ENCODE peak calls at places on chromosomes 16 and 17, in eight cellular contexts. X, U, J, H, R, G, W and N are unnamed samples.
A peak's percentile ranks its signal among the peaks of the same experiment; 100 is the strongest.

GRCh38 chr17:4490637-4491061 is 8.0 kb upstream of the SPNS2 start:
- DNase-seq in J (no peak), U (no peak), W (no peak), G (no peak), X (no peak), H (no peak), R (no peak), N (no peak)

GRCh38 chr17:28405632-28406477 is at the start of gene SLC46A1:
- DNase-seq in H (no peak), U (no peak), J (peak; percentile 81), W (no peak), G (peak; percentile 20), R (no peak), X (peak; percentile 77), N (peak; percentile 72)

GRCh38 chr16:49048557-49048956 is 233.1 kb downstream of the CBLN1 start:
- DNase-seq in W (peak; percentile 31), G (no peak), H (no peak), J (no peak), U (no peak), R (no peak), X (no peak), N (no peak)

GRCh38 chr17:59764292-59764741 is 56.9 kb downstream of the VMP1 start:
- DNase-seq in J (no peak), G (no peak), X (no peak), R (no peak), H (no peak), U (no peak), W (no peak), N (no peak)

GRCh38 chr17:16923097-16923903 is 48.6 kb downstream of the TNFRSF13B start:
- DNase-seq in H (no peak), J (no peak), X (no peak), G (no peak), R (no peak), U (no peak), W (no peak), N (peak; percentile 45)

GRCh38 chr16:78127130-78127529 is 27.7 kb downstream of the WWOX start:
- DNase-seq in W (no peak), X (no peak), R (no peak), G (no peak), U (no peak), H (no peak), J (no peak), N (no peak)

GRCh38 chr16:67661101-67661661 is 421 bp downstream of the PARD6A start:
- DNase-seq in X (peak; percentile 73), J (no peak), W (no peak), U (no peak), H (no peak), G (no peak), R (no peak), N (no peak)

GRCh38 chr17:76166168-76166567 is 25.1 kb upstream of the FOXJ1 start:
- DNase-seq in W (no peak), X (no peak), H (no peak), J (no peak), R (no peak), G (no peak), U (no peak), N (no peak)

GRCh38 chr17:78933025-78933958 is 8.1 kb upstream of the TIMP2 start:
- DNase-seq in X (peak; percentile 83), R (peak; percentile 48), H (no peak), U (peak; percentile 17), G (peak; percentile 26), J (peak; percentile 89), W (peak; percentile 80), N (peak; percentile 90)

GRCh38 chr17:68403122-68403521 is 54.2 kb downstream of the WIPI1 start:
- DNase-seq in J (no peak), U (no peak), H (no peak), W (no peak), R (no peak), G (no peak), X (peak; percentile 53), N (no peak)

GRCh38 chr16:80570106-80570478 is 29.3 kb downstream of the DYNLRB2 start:
- DNase-seq in U (no peak), H (no peak), W (no peak), G (no peak), R (no peak), J (no peak), X (no peak), N (no peak)

GRCh38 chr17:66941773-66942452 is 22.6 kb upstream of the CACNG4 start:
- DNase-seq in U (no peak), X (no peak), R (no peak), W (no peak), G (no peak), H (no peak), J (no peak), N (peak; percentile 42)

GRCh38 chr16:20814761-20815160 is 8.4 kb downstream of the REXO5 start:
- DNase-seq in H (no peak), J (no peak), U (no peak), X (no peak), G (no peak), R (no peak), W (no peak), N (no peak)

GRCh38 chr17:81399481-81400153 is 4.4 kb downstream of the BAHCC1 start:
- DNase-seq in U (no peak), G (no peak), J (no peak), W (no peak), H (no peak), R (no peak), X (no peak), N (no peak)

GRCh38 chr16:31411024-31411845 is 16.9 kb downstream of the COX6A2 start:
- DNase-seq in U (no peak), X (no peak), J (no peak), R (no peak), G (no peak), W (no peak), H (no peak), N (no peak)

GRCh38 chr17:16962804-16963203 is 9.1 kb downstream of the TNFRSF13B start:
- DNase-seq in J (no peak), H (no peak), R (no peak), U (no peak), X (no peak), W (peak; percentile 41), G (no peak), N (no peak)

GRCh38 chr17:66302761-66303626 is 581 bp downstream of the PRKCA start:
- DNase-seq in G (peak; percentile 29), J (peak; percentile 58), H (no peak), R (no peak), W (no peak), U (peak; percentile 20), X (peak; percentile 68), N (peak; percentile 72)

GRCh38 chr17:41145261-41145660 is 4.4 kb downstream of the KRTAP4-5 start:
- DNase-seq in U (no peak), R (no peak), W (no peak), X (no peak), G (no peak), J (no peak), H (no peak), N (no peak)

GRCh38 chr17:58960068-58960467 is 146.6 kb downstream of the TRIM37 start:
- DNase-seq in R (peak; percentile 7), J (no peak), W (peak; percentile 63), U (no peak), H (no peak), G (no peak), X (no peak), N (no peak)

GRCh38 chr17:45433136-45433535 is 466 bp upstream of the ARHGAP27 start:
- DNase-seq in G (no peak), W (no peak), R (no peak), U (no peak), H (no peak), X (no peak), J (no peak), N (peak; percentile 43)

GRCh38 chr17:78142113-78142861 is 3.9 kb upstream of the C17orf99 start:
- DNase-seq in W (peak; percentile 97), X (no peak), R (peak; percentile 97), U (no peak), J (no peak), G (no peak), H (no peak), N (peak; percentile 98)

DNA sequence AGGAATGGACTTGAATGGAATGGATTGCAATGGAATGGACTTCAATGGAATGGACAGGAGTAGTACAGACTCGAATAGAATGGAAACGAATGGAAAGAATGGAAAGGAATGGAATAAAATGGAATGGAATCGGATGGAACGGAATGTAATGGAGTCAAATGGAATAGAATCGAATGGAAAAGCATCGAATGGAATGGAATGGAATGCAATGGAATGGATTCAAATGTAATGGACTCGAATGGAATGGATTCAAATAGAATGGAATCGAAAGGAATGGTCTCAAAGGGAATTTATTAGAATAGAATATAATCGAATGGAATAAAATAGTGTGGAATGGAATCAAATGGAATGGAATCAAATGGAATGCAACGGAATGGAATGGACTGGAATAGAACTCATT is 484.9 kb upstream of the WSB1 start:
- DNase-seq in X (no peak), H (no peak), J (no peak), R (peak; percentile 30), W (peak; percentile 10), U (no peak), G (no peak), N (no peak)
- H3K9me3 ChIP-seq in X (peaks cover 36% of the 10 kb centered on the region), H (peaks cover 67% of the 10 kb centered on the region), J (peaks cover 3% of the 10 kb centered on the region), R (peaks cover 29% of the 10 kb centered on the region), W (peaks cover 60% of the 10 kb centered on the region), U (peaks cover 4% of the 10 kb centered on the region), G (peaks cover 39% of the 10 kb centered on the region), N (peaks cover 9% of the 10 kb centered on the region)

DNA sequence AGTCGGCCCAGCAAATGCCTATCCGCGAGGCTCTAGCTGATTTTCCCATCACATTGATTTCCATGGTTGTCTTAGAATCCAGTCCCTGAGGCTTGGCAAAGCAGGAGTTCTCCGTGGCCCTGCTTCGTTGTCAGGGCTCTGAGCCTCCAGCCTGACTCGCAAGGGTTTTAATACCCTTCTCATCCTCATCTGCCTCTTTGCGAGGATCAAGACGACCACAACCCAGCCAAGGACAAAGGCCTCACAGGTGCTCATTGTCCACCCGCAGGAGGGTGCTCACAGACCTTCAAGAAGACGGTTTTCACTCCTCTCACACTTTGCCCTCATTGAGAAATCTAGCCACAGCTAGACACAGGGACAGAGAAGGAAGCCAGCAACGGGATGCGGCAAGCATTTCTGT is 610.8 kb downstream of the KCNJ18 start:
- DNase-seq in U (no peak), H (no peak), G (no peak), W (no peak), J (no peak), R (no peak), X (no peak), N (no peak)
- H3K9me3 ChIP-seq in U (no peaks in the 10 kb centered on the region), H (no peaks in the 10 kb centered on the region), G (no peaks in the 10 kb centered on the region), W (no peaks in the 10 kb centered on the region), J (peaks cover 2% of the 10 kb centered on the region), R (peaks cover 14% of the 10 kb centered on the region), X (peaks cover 29% of the 10 kb centered on the region), N (peaks cover 3% of the 10 kb centered on the region)

DNA sequence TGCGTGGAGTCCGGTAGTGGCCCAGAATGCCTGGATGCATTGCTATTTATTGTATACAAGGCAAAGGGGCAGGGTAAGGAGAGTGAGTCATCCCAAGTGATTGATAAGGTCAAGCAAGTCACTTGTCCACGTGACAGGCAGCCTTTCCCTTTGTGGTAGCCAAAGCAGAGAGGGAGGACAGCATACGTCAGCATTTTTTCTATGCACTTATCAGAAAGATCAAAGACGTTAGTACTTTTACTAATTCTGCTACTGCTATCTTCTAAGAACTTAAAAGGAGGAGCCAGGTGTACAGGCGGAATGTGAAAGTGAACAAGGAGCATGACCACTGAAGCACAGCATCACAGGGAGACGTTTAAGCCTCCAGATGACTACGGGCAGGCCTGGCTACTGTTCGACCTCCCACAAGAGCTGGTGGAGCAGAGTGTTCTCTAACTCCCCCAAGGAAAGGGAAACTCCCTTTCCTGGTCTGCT is 47.9 kb upstream of the ARL4D start:
- DNase-seq in R (no peak), U (no peak), X (no peak), W (no peak), H (no peak), J (no peak), G (no peak), N (no peak)
- H3K9me3 ChIP-seq in R (no peaks in the 10 kb centered on the region), U (peaks cover 12% of the 10 kb centered on the region), X (peaks cover 17% of the 10 kb centered on the region), W (peaks cover 16% of the 10 kb centered on the region), H (peaks cover 59% of the 10 kb centered on the region), J (peaks cover 17% of the 10 kb centered on the region), G (peaks cover 37% of the 10 kb centered on the region), N (peaks cover 13% of the 10 kb centered on the region)

GRCh38 chr16:88283596-88283995 is 99.2 kb upstream of the ZNF469 start:
- DNase-seq in H (no peak), W (no peak), G (no peak), R (no peak), U (no peak), J (no peak), X (no peak), N (no peak)
- H3K9me3 ChIP-seq in H (peaks cover 78% of the 10 kb centered on the region), W (no peaks in the 10 kb centered on the region), G (peaks cover 25% of the 10 kb centered on the region), R (peaks cover 23% of the 10 kb centered on the region), U (no peaks in the 10 kb centered on the region), J (peaks cover 3% of the 10 kb centered on the region), X (peaks cover 5% of the 10 kb centered on the region), N (peaks cover 3% of the 10 kb centered on the region)